ENCODE peak calls at places on chromosomes 5 and 9, in five cellular contexts. I is psoas muscle, G is HCT116, M is Caco-2, B is aorta. Z is an unnamed sample.

GRCh38 chr5:111512026-111512405 is 319 bp downstream of the STARD4 start:
- DNase-seq in M (no peak), B (no peak), I (no peak), G (no peak), Z (no peak)

GRCh38 chr9:99782962-99783718 is 38.5 kb upstream of the NR4A3 start:
- DNase-seq in M (no peak), B (no peak), I (no peak), G (no peak), Z (no peak)

GRCh38 chr5:160271396-160271795 is 41.0 kb downstream of the CCNJL start:
- DNase-seq in B (no peak), G (no peak), I (no peak), M (no peak), Z (no peak)

GRCh38 chr5:169218176-169218575 is 82.8 kb downstream of the SLIT3 start:
- DNase-seq in I (no peak), B (no peak), M (peak; percentile 53), G (no peak), Z (no peak)

GRCh38 chr5:67702008-67702407 is 505.4 kb upstream of the CD180 start:
- DNase-seq in M (no peak), G (no peak), B (no peak), I (no peak), Z (no peak)

GRCh38 chr5:122924203-122924602 is 78.8 kb downstream of the SNX24 start:
- DNase-seq in B (no peak), M (no peak), I (no peak), G (no peak), Z (no peak)

GRCh38 chr5:145969714-145970092 is 33.3 kb downstream of the SH3RF2 start:
- DNase-seq in M (no peak), G (no peak), B (no peak), I (no peak), Z (no peak)

GRCh38 chr5:135154197-135154596 is 120.2 kb upstream of the PITX1 start:
- DNase-seq in G (no peak), M (no peak), B (peak; percentile 37), I (no peak), Z (no peak)

GRCh38 chr9:72315510-72316287 is 49.3 kb downstream of the ZFAND5 start:
- DNase-seq in M (no peak), G (no peak), I (peak; percentile 63), B (no peak), Z (no peak)

GRCh38 chr9:135601988-135602387 is 37.4 kb downstream of the GLT6D1 start:
- DNase-seq in I (no peak), M (no peak), B (no peak), G (no peak), Z (no peak)

GRCh38 chr9:38697901-38698300 is 22.0 kb downstream of the FAM240B start:
- DNase-seq in B (no peak), I (no peak), G (no peak), M (no peak), Z (no peak)

GRCh38 chr5:132467292-132467984 is 23.1 kb downstream of the IRF1 start:
- DNase-seq in B (peak; percentile 14), M (peak; percentile 19), G (no peak), I (no peak), Z (no peak)

GRCh38 chr5:64299805-64300204 is 134.2 kb downstream of the RNF180 start:
- DNase-seq in M (no peak), B (no peak), I (no peak), G (no peak), Z (no peak)

GRCh38 chr9:116574027-116574679 is 113.0 kb upstream of the TRIM32 start:
- DNase-seq in M (peak; percentile 84), B (no peak), G (no peak), I (no peak), Z (no peak)

GRCh38 chr5:169548315-169548714 is 35.3 kb upstream of the SPDL1 start:
- DNase-seq in B (no peak), I (no peak), M (no peak), G (no peak), Z (no peak)

GRCh38 chr5:112974901-112975300 is 1.7 kb upstream of the DCP2 start:
- DNase-seq in B (no peak), G (no peak), I (no peak), M (no peak), Z (no peak)

GRCh38 chr5:175867587-175868347 is 3.6 kb upstream of the CPLX2 start:
- DNase-seq in M (no peak), G (peak; percentile 48), I (no peak), B (no peak), Z (no peak)

GRCh38 chr5:62330302-62330701 is 24.3 kb downstream of the KIF2A start:
- DNase-seq in M (no peak), I (no peak), B (no peak), G (no peak), Z (no peak)
- H3K4me1 ChIP-seq in M (no peaks in the 10 kb centered on the region), I (peaks cover 4% of the 10 kb centered on the region), B (no peaks in the 10 kb centered on the region), G (no peaks in the 10 kb centered on the region), Z (peaks cover 11% of the 10 kb centered on the region)

DNA sequence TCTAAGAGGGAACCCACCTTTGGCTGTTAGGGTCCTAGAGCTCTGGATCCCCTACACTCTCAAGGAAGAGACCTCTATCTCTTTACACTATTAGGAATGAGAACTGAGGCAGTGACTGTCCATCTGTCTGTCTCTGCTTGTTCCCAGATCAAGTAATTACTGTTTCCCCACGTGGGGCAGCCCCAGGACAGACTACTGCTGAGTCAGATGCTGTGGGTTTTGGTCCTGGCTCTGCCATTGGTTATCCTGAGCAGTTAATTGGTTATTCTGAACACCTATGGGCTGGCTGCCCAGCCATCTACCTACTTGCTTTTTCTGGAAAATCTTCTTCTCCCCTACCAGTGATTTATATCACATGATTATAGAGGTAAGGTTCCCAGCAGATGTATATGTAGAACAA is 33.3 kb downstream of the FBXO10 start:
- DNase-seq in M (no peak), B (no peak), G (no peak), I (no peak), Z (no peak)
- H3K4me1 ChIP-seq in M (no peaks in the 10 kb centered on the region), B (no peaks in the 10 kb centered on the region), G (peaks cover 5% of the 10 kb centered on the region), I (peaks cover 8% of the 10 kb centered on the region), Z (no peaks in the 10 kb centered on the region)

DNA sequence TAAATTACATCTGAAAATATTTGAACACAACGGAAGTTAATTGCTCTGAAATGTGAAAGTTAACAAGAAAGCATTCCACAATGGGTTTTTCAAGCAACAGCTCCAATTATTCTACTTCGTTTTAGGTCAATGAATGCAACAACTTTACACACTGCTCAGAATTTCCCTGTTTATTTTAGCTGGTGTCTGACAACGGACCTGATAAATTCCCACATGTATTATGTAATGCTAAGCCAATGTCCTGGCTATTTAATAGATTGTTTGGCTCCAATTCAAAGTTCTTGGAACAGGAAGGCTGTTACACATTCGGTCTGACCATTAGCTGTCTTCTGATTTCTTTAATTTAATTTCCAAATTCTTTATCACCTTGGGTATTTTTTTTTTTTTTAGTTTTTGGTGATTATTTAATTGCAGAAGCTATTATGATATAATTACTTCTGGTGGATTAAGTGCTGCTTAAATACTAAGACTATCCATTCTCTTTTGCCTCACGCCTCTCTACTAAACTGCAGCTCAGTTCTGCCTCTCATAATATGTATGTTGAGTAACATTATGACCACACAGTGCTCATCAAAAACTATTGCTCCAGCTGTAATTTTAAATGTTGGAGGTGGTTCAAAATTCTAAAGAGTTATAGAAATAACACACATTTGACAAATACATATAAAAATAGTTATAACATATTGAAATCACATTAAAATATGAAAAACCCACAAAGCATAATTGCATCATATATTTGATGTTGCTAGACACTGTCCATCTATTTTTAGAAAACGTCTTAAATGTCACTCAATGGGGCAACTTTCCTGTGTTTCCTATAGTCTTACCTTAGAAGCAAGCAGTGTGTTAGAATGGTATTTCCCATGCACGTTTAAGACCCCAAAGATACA is 57.8 kb downstream of the MEF2C start:
- DNase-seq in I (no peak), B (no peak), M (no peak), G (no peak), Z (no peak)
- H3K4me1 ChIP-seq in I (peaks cover 100% of the 10 kb centered on the region), B (peaks cover 3% of the 10 kb centered on the region), M (peaks cover 3% of the 10 kb centered on the region), G (peaks cover 51% of the 10 kb centered on the region), Z (no peaks in the 10 kb centered on the region)

GRCh38 chr9:105515811-105516413 is 42.0 kb upstream of the FKTN start:
- DNase-seq in G (no peak), M (no peak), I (no peak), B (peak; percentile 49), Z (no peak)
- H3K4me1 ChIP-seq in G (no peaks in the 10 kb centered on the region), M (no peaks in the 10 kb centered on the region), I (no peaks in the 10 kb centered on the region), B (no peaks in the 10 kb centered on the region), Z (no peaks in the 10 kb centered on the region)

GRCh38 chr5:582936-583635 is 29.1 kb upstream of the CEP72 start:
- DNase-seq in I (no peak), G (no peak), B (no peak), M (no peak), Z (no peak)
- H3K4me1 ChIP-seq in I (no peaks in the 10 kb centered on the region), G (no peaks in the 10 kb centered on the region), B (no peaks in the 10 kb centered on the region), M (no peaks in the 10 kb centered on the region), Z (no peaks in the 10 kb centered on the region)

GRCh38 chr9:95075700-95076099 is 241.8 kb downstream of the FANCC start:
- DNase-seq in B (peak; percentile 56), I (no peak), G (no peak), M (no peak), Z (no peak)

GRCh38 chr9:95077766-95078382 is 239.6 kb downstream of the FANCC start:
- DNase-seq in M (no peak), B (peak; percentile 69), I (no peak), G (no peak), Z (no peak)

GRCh38 chr9:95078516-95078915 is 239.0 kb downstream of the FANCC start:
- DNase-seq in I (no peak), B (peak; percentile 66), G (no peak), M (no peak), Z (no peak)

GRCh38 chr9:95077053-95077765 is 240.3 kb downstream of the FANCC start:
- DNase-seq in I (no peak), M (no peak), B (peak; percentile 66), G (no peak), Z (no peak)

GRCh38 chr9:95076696-95077052 is 240.8 kb downstream of the FANCC start:
- DNase-seq in B (no peak), M (no peak), G (no peak), I (no peak), Z (no peak)
- H3K4me1 ChIP-seq in B (peaks cover 5% of the 10 kb centered on the region), M (peaks cover 39% of the 10 kb centered on the region), G (no peaks in the 10 kb centered on the region), I (peaks cover 90% of the 10 kb centered on the region), Z (no peaks in the 10 kb centered on the region)

GRCh38 chr5:150516011-150516410 is 8.1 kb downstream of the NDST1 start:
- DNase-seq in B (no peak), G (no peak), M (no peak), I (peak; percentile 48), Z (no peak)
- H3K4me1 ChIP-seq in B (peaks cover 4% of the 10 kb centered on the region), G (peaks cover 54% of the 10 kb centered on the region), M (peaks cover 52% of the 10 kb centered on the region), I (peaks cover 76% of the 10 kb centered on the region), Z (no peaks in the 10 kb centered on the region)

Z was measured in effector memory CD4-positive, alpha-beta T cell.